ENCODE peak calls at places on chromosome 15, in nine cellular contexts. L, F, E, Y, O, Q, K, X and I are unnamed samples.

GRCh38 chr15:67127334-67127664 is 61.9 kb downstream of the SMAD3 start:
- DNase-seq in L (no peak), F (peak), E (no peak), Y (no peak), O (no peak), Q (no peak), K (no peak), X (no peak), I (no peak)

GRCh38 chr15:37995461-37996347 is 61.3 kb downstream of the TMCO5A start:
- DNase-seq in L (no peak), F (no peak), E (no peak), Y (peak), O (peak), Q (peak), K (peak), X (no peak), I (peak)

GRCh38 chr15:26662226-26662750 is 110.6 kb downstream of the GABRB3 start:
- DNase-seq in L (no peak), F (no peak), E (no peak), Y (no peak), O (no peak), Q (no peak), K (no peak), X (no peak), I (no peak)

GRCh38 chr15:100873029-100873677 is 6.5 kb upstream of the ALDH1A3 start:
- DNase-seq in L (no peak), F (peak), E (peak), Y (peak), O (peak), Q (peak), K (peak), X (peak), I (peak)

GRCh38 chr15:79431636-79432344 is at the start of gene MINAR1:
- DNase-seq in L (no peak), F (peak), E (peak), Y (no peak), O (peak), Q (peak), K (peak), X (no peak), I (peak)

GRCh38 chr15:80999623-81000036 is 1.1 kb upstream of the TLNRD1 start:
- DNase-seq in L (no peak), F (peak), E (no peak), Y (no peak), O (no peak), Q (no peak), K (no peak), X (peak), I (no peak)

GRCh38 chr15:75672111-75672602 is 24.4 kb downstream of the SNX33 start:
- DNase-seq in L (no peak), F (no peak), E (no peak), Y (no peak), O (no peak), Q (no peak), K (no peak), X (no peak), I (no peak)

GRCh38 chr15:89836255-89837133 is 21.8 kb upstream of the ANPEP start:
- DNase-seq in L (no peak), F (no peak), E (no peak), Y (peak), O (peak), Q (peak), K (peak), X (no peak), I (peak)

GRCh38 chr15:69996321-69996720 is 101.4 kb downstream of the TLE3 start:
- DNase-seq in L (no peak), F (no peak), E (no peak), Y (no peak), O (no peak), Q (no peak), K (no peak), X (no peak), I (no peak)

GRCh38 chr15:63509056-63509696 is 4.8 kb downstream of the USP3 start:
- DNase-seq in L (no peak), F (no peak), E (no peak), Y (no peak), O (no peak), Q (no peak), K (no peak), X (no peak), I (no peak)

GRCh38 chr15:60390931-60391501 is 6.8 kb downstream of the ANXA2 start:
- DNase-seq in L (no peak), F (peak), E (no peak), Y (peak), O (peak), Q (peak), K (peak), X (no peak), I (peak)

GRCh38 chr15:29139540-29140459 is 129.8 kb downstream of the NSMCE3 start:
- DNase-seq in L (no peak), F (peak), E (peak), Y (no peak), O (peak), Q (peak), K (no peak), X (peak), I (peak)

GRCh38 chr15:63678383-63678782 is 81.2 kb downstream of the FBXL22 start:
- DNase-seq in L (no peak), F (no peak), E (no peak), Y (no peak), O (no peak), Q (no peak), K (no peak), X (no peak), I (no peak)

GRCh38 chr15:66886686-66887273 is 178.6 kb upstream of the SMAD3 start:
- DNase-seq in L (no peak), F (no peak), E (no peak), Y (no peak), O (no peak), Q (no peak), K (no peak), X (no peak), I (no peak)

GRCh38 chr15:52006702-52007340 is 12.2 kb upstream of the MAPK6 start:
- DNase-seq in L (no peak), F (no peak), E (no peak), Y (no peak), O (no peak), Q (no peak), K (no peak), X (no peak), I (no peak)

GRCh38 chr15:69032006-69032405 is 17.5 kb downstream of the NOX5 start:
- DNase-seq in L (no peak), F (no peak), E (no peak), Y (no peak), O (no peak), Q (peak), K (no peak), X (no peak), I (no peak)